ENCODE peak calls at places on chromosomes 6 and 20, in six cellular contexts. X, A, Q, O, M and F are unnamed samples.

GRCh38 chr20:63276956-63277355 is 4.3 kb downstream of the ARFGAP1 start:
- DNase-seq in Q (no peak), M (no peak), X (no peak), O (no peak), A (no peak), F (no peak)

GRCh38 chr20:1391640-1392442 is 1.0 kb downstream of the FKBP1A start:
- DNase-seq in O (peak; percentile 76), X (no peak), Q (no peak), M (peak; percentile 43), A (no peak), F (no peak)

GRCh38 chr20:3340443-3340842 is 67.0 kb downstream of the DNAAF9 start:
- DNase-seq in A (no peak), M (peak; percentile 24), Q (peak; percentile 28), O (peak; percentile 54), X (no peak), F (peak; percentile 40)

GRCh38 chr6:2749972-2750600 is 636 bp downstream of the MYLK4 start:
- DNase-seq in A (peak; percentile 87), Q (peak; percentile 59), O (peak; percentile 61), M (peak; percentile 71), X (peak; percentile 68), F (peak; percentile 71)

GRCh38 chr20:10359621-10360040 is 74.4 kb downstream of the MKKS start:
- DNase-seq in X (no peak), Q (no peak), O (no peak), A (no peak), M (no peak), F (no peak)

GRCh38 chr6:148538251-148539190 is 195.9 kb downstream of the SASH1 start:
- DNase-seq in Q (no peak), X (no peak), A (no peak), M (no peak), O (peak; percentile 67), F (peak; percentile 73)

GRCh38 chr6:122838060-122838780 is 49.2 kb downstream of the SMPDL3A start:
- DNase-seq in X (no peak), Q (no peak), A (no peak), M (no peak), O (peak; percentile 38), F (peak; percentile 25)

GRCh38 chr6:126182650-126183311 is 157.1 kb upstream of the CENPW start:
- DNase-seq in M (no peak), O (peak; percentile 49), Q (no peak), X (no peak), A (no peak), F (no peak)

GRCh38 chr6:21461844-21462518 is 131.6 kb upstream of the SOX4 start:
- DNase-seq in Q (no peak), X (no peak), O (no peak), A (no peak), M (no peak), F (no peak)

GRCh38 chr6:8570241-8570924 is 135.0 kb upstream of the SLC35B3 start:
- DNase-seq in Q (no peak), X (no peak), O (no peak), A (no peak), M (no peak), F (no peak)

GRCh38 chr20:45934046-45934586 is 367 bp upstream of the PCIF1 start:
- DNase-seq in X (no peak), A (no peak), Q (no peak), M (peak; percentile 71), O (peak; percentile 35), F (peak; percentile 44)

GRCh38 chr6:109461733-109462526 is 6.4 kb upstream of the MICAL1 start:
- DNase-seq in X (no peak), M (no peak), Q (no peak), A (no peak), O (no peak), F (no peak)

GRCh38 chr20:32583581-32584045 is 1.5 kb downstream of the NOL4L start:
- DNase-seq in O (no peak), A (peak; percentile 69), M (no peak), Q (no peak), X (no peak), F (no peak)

GRCh38 chr6:157621401-157621800 is 201.6 kb upstream of the SNX9 start:
- DNase-seq in Q (no peak), O (no peak), A (no peak), X (no peak), M (no peak), F (peak; percentile 32)

GRCh38 chr6:147345902-147346301 is 141.7 kb downstream of the STXBP5 start:
- DNase-seq in O (no peak), Q (no peak), A (no peak), X (no peak), M (no peak), F (no peak)

GRCh38 chr6:37940074-37940847 is 120.7 kb downstream of the ZFAND3 start:
- DNase-seq in O (peak; percentile 56), A (no peak), X (no peak), M (no peak), Q (no peak), F (no peak)

GRCh38 chr6:54801669-54802068 is 44.9 kb upstream of the FAM83B start:
- DNase-seq in O (peak; percentile 87), A (no peak), X (no peak), Q (no peak), M (no peak), F (peak; percentile 21)

GRCh38 chr6:71324179-71324791 is 35.7 kb downstream of the OGFRL1 start:
- DNase-seq in M (no peak), Q (no peak), A (no peak), O (no peak), X (no peak), F (no peak)

GRCh38 chr6:70411948-70412796 is 1.1 kb upstream of the FAM135A start:
- DNase-seq in X (no peak), O (no peak), Q (peak; percentile 53), M (peak; percentile 61), A (no peak), F (no peak)

GRCh38 chr6:89492025-89492640 is 59.2 kb downstream of the ANKRD6 start:
- DNase-seq in X (no peak), M (no peak), O (no peak), A (no peak), Q (no peak), F (no peak)

GRCh38 chr6:119205911-119206617 is 127.6 kb upstream of the FAM184A start:
- DNase-seq in M (no peak), Q (no peak), A (no peak), X (no peak), O (no peak), F (no peak)

GRCh38 chr6:36838896-36839818 is at the start of gene CPNE5:
- DNase-seq in A (no peak), O (no peak), X (no peak), M (no peak), Q (no peak), F (no peak)

GRCh38 chr6:113328886-113329381 is 528.2 kb upstream of the MARCKS start:
- DNase-seq in X (no peak), O (peak; percentile 12), A (no peak), Q (no peak), M (no peak), F (no peak)

GRCh38 chr6:41492261-41492891 is 53.8 kb upstream of the FOXP4 start:
- DNase-seq in M (no peak), O (no peak), X (no peak), Q (no peak), A (no peak), F (no peak)

GRCh38 chr6:36244641-36245280 is 25.1 kb upstream of the PNPLA1 start:
- DNase-seq in A (no peak), M (no peak), Q (no peak), O (no peak), X (no peak), F (no peak)

GRCh38 chr6:32194825-32195651 is 2.6 kb upstream of the GPSM3 start:
- DNase-seq in A (peak; percentile 72), M (peak; percentile 60), X (no peak), O (peak; percentile 73), Q (peak; percentile 48), F (no peak)

GRCh38 chr20:2156666-2157624 is 55.3 kb downstream of the STK35 start:
- DNase-seq in A (no peak), X (no peak), M (no peak), O (peak; percentile 74), Q (no peak), F (no peak)

GRCh38 chr6:161876231-161876630 is 602.4 kb upstream of the AGPAT4 start:
- DNase-seq in O (no peak), Q (no peak), A (no peak), M (no peak), X (no peak), F (no peak)

GRCh38 chr20:43460830-43461200 is 3.1 kb downstream of the SRSF6 start:
- DNase-seq in O (no peak), A (no peak), Q (no peak), M (no peak), X (no peak), F (no peak)

GRCh38 chr6:130362128-130362527 is 3.7 kb upstream of the TMEM200A start:
- DNase-seq in O (peak; percentile 31), A (no peak), Q (no peak), M (peak; percentile 58), X (no peak), F (no peak)